ENCODE peak calls at places on chromosomes 13 and 19, in five cellular contexts. L is transverse colon, A is IMR-90, H is Peyer's patch, R is breast epithelium. Y is an unnamed sample.

GRCh38 chr19:54420383-54421168 is 5.3 kb downstream of the TTYH1 start:
- DNase-seq in H (no peak), A (no peak), L (no peak), R (peak; percentile 41), Y (no peak)

GRCh38 chr19:12777217-12778019 is 2.1 kb upstream of the HOOK2 start:
- DNase-seq in L (peak; percentile 87), R (peak; percentile 71), H (peak; percentile 86), A (peak; percentile 68), Y (peak; percentile 76)

GRCh38 chr19:37905936-37906867 is at the start of gene WDR87:
- DNase-seq in L (peak; percentile 55), R (no peak), A (no peak), H (peak; percentile 69), Y (peak; percentile 61)

GRCh38 chr13:59312776-59313175 is 851.0 kb downstream of the DIAPH3 start:
- DNase-seq in R (no peak), A (no peak), L (no peak), H (no peak), Y (no peak)

GRCh38 chr13:109479991-109480696 is 306.2 kb downstream of the IRS2 start:
- DNase-seq in R (no peak), A (peak; percentile 40), H (no peak), L (no peak), Y (no peak)

GRCh38 chr19:8831832-8832131 is 322 bp downstream of the ZNF558 start:
- DNase-seq in H (no peak), L (no peak), R (no peak), A (no peak), Y (no peak)

GRCh38 chr13:112960671-112961070 is 8.3 kb upstream of the MCF2L start:
- DNase-seq in R (no peak), A (no peak), H (no peak), L (no peak), Y (no peak)

GRCh38 chr13:92938481-92939020 is 288.1 kb upstream of the GPC6 start:
- DNase-seq in R (no peak), A (no peak), L (no peak), H (no peak), Y (no peak)

GRCh38 chr19:19304186-19304975 is 15.9 kb downstream of the SUGP1 start:
- DNase-seq in L (no peak), R (no peak), A (no peak), H (no peak), Y (no peak)

GRCh38 chr19:13334801-13335481 is 171.3 kb downstream of the CACNA1A start:
- DNase-seq in H (no peak), A (no peak), R (no peak), L (no peak), Y (no peak)

GRCh38 chr19:1453525-1454371 is 3.8 kb downstream of the APC2 start:
- DNase-seq in A (no peak), L (no peak), R (no peak), H (no peak), Y (peak; percentile 19)

GRCh38 chr13:100633461-100633860 is 41.1 kb downstream of the TMTC4 start:
- DNase-seq in H (no peak), A (peak; percentile 96), L (no peak), R (no peak), Y (peak; percentile 16)

GRCh38 chr13:75312884-75313520 is 169.0 kb downstream of the TBC1D4 start:
- DNase-seq in A (no peak), H (no peak), R (no peak), L (no peak), Y (no peak)

GRCh38 chr19:29603308-29603707 is 2.8 kb upstream of the POP4 start:
- DNase-seq in L (no peak), H (no peak), R (no peak), A (no peak), Y (no peak)

GRCh38 chr19:10339380-10339960 is at the start of gene ICAM3:
- DNase-seq in A (no peak), L (peak; percentile 58), H (peak; percentile 73), R (no peak), Y (no peak)

GRCh38 chr13:48818495-48818961 is 157.2 kb upstream of the FNDC3A start:
- DNase-seq in R (no peak), H (no peak), L (no peak), A (peak; percentile 98), Y (no peak)

GRCh38 chr13:93244141-93244917 is 17.7 kb downstream of the GPC6 start:
- DNase-seq in R (no peak), A (peak; percentile 67), H (no peak), L (no peak), Y (no peak)

GRCh38 chr13:42567772-42568428 is 6.1 kb upstream of the TNFSF11 start:
- DNase-seq in A (no peak), L (no peak), R (no peak), H (no peak), Y (no peak)

GRCh38 chr13:20301391-20302071 is 69.4 kb upstream of the GJB6 start:
- DNase-seq in L (no peak), H (no peak), R (no peak), A (no peak), Y (peak; percentile 8)

GRCh38 chr13:29396446-29396845 is 199.0 kb downstream of the SLC7A1 start:
- DNase-seq in H (no peak), L (no peak), A (no peak), R (no peak), Y (no peak)

GRCh38 chr19:40280608-40281221 is 4.4 kb downstream of the AKT2 start:
- DNase-seq in A (no peak), L (peak; percentile 88), R (peak; percentile 52), H (no peak), Y (peak; percentile 65)

GRCh38 chr19:17159466-17160393 is 55.4 kb upstream of the USE1 start:
- DNase-seq in H (no peak), A (peak; percentile 6), R (no peak), L (no peak), Y (no peak)

GRCh38 chr19:48329167-48329891 is 4.0 kb downstream of the EMP3 start:
- DNase-seq in R (no peak), A (peak; percentile 59), H (peak; percentile 54), L (peak; percentile 49), Y (no peak)

GRCh38 chr19:54421521-54421920 is 6.3 kb downstream of the TTYH1 start:
- DNase-seq in A (no peak), R (no peak), L (no peak), H (no peak), Y (no peak)

GRCh38 chr19:29687897-29688728 is 22.9 kb downstream of the PLEKHF1 start:
- DNase-seq in R (no peak), L (no peak), A (peak; percentile 78), H (no peak), Y (no peak)

GRCh38 chr19:33883869-33884519 is 87.3 kb downstream of the KCTD15 start:
- DNase-seq in R (no peak), A (no peak), H (no peak), L (no peak), Y (no peak)

GRCh38 chr19:11261431-11261901 is 858 bp downstream of the DOCK6 start:
- DNase-seq in L (no peak), H (no peak), R (no peak), A (no peak), Y (no peak)

GRCh38 chr13:77500094-77500493 is 35.4 kb upstream of the SCEL start:
- DNase-seq in L (no peak), A (no peak), R (no peak), H (no peak), Y (no peak)

GRCh38 chr13:45728759-45729158 is 26.6 kb downstream of the CBY2 start:
- DNase-seq in R (no peak), H (no peak), L (no peak), A (no peak), Y (no peak)

GRCh38 chr13:59948686-59949085 is 215.0 kb downstream of the DIAPH3 start:
- DNase-seq in R (no peak), A (no peak), H (no peak), L (no peak), Y (no peak)

GRCh38 chr13:45527699-45528462 is 63.1 kb downstream of the COG3 start:
- DNase-seq in R (no peak), H (no peak), L (no peak), A (peak; percentile 74), Y (no peak)

GRCh38 chr13:30681489-30682242 is 53.7 kb upstream of the ALOX5AP start:
- DNase-seq in H (no peak), L (no peak), R (no peak), A (peak; percentile 80), Y (no peak)

GRCh38 chr13:32073180-32073864 is 41.7 kb downstream of the FRY start:
- DNase-seq in A (no peak), L (no peak), R (no peak), H (no peak), Y (no peak)

GRCh38 chr13:31213681-31214289 is 14.0 kb downstream of the B3GLCT start:
- DNase-seq in H (no peak), L (no peak), R (no peak), A (peak; percentile 20), Y (no peak)

GRCh38 chr19:45641274-45642105 is 2.3 kb upstream of the EML2 start:
- DNase-seq in H (peak; percentile 93), A (peak; percentile 41), L (peak; percentile 94), R (peak; percentile 95), Y (peak; percentile 85)
- TF ChIP-seq POLR2A in H (no peak), A (no peak), L (no peak), R (no peak), Y (no peak)

DNA sequence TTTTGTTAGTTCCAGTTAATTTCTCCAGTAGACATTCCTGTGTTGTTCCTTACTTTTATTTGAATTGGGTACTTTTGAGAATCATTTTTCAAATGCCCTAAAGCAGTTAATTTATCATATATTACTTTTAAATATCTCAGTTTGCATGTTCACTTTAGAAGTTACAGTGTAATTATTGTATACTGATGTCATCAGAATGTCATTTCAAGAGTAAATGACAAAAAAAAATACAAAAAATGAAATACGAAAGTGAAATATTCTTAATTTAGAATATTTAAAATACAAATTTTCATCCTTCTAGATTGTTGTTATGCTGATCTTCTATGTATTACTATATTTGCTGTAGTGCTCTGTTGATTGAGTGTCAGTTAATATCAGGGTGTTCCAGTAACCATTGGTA is 114.2 kb downstream of the PAN3 start:
- DNase-seq in H (no peak), R (no peak), L (no peak), A (no peak), Y (no peak)
- TF ChIP-seq CTCF in H (no peak), R (no peak), L (no peak), A (no peak), Y (no peak)

DNA sequence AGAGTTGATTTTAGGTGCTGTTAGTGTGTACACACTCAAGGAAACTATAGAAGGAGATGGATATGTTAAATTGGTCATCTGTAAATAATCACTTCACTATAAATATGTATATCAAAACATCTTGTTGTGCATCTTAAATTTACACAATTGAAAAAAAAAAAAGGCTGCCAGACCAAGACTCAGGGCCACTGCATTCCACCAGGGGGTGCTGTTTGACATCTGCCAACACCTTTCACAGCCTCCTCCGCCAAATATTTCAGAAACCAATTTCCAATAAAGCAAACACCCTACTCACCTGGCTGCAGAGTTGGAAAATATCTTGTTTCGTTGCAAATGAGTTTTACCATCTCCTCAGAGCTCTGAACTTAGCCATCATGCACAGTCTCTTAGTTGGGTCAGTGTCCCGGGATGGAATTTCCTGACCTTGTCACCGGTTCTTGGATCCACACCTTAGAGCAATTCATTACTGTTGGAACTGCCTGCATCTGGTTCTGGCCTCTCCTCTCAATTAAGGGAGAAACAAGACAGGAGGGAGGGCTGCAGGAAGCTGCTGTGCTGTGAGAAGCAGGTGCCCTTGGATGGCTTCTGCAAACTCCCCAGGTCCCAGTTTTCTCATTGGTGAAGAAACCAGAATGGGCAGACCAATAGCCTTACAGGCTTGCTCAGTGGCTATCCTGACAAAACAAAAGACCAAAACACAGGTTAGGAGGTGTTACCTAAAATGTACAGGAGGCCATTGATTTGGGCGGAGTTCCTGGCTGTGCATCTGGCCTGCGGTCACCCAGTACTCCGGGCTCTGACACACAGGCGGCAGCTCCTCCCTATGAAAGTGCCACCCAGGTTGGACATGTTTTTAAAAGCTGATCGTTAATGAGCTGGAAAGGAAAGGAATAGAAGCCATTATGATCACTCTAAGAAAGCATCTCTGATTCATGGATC is 746.6 kb downstream of the UQCRFS1 start:
- DNase-seq in H (peak; percentile 29), R (no peak), L (peak; percentile 72), A (peak; percentile 15), Y (peak; percentile 62)
- H3K36me3 ChIP-seq in H (no peaks in the 10 kb centered on the region), R (no peaks in the 10 kb centered on the region), L (no peaks in the 10 kb centered on the region), A (no peaks in the 10 kb centered on the region), Y (no peaks in the 10 kb centered on the region)

GRCh38 chr19:35512831-35513230 is 618 bp downstream of the DMKN start:
- DNase-seq in H (no peak), R (no peak), A (no peak), L (no peak), Y (no peak)
- TF ChIP-seq POLR2A in H (no peak), R (no peak), A (no peak), L (no peak), Y (no peak)

Y was measured in thyroid gland.